ENCODE peak calls at places on chromosomes 1 and 21, in six cellular contexts. F is stimulated activated CD4-positive, alpha-beta T cell treated with anti-CD3 and anti-CD28 coated beads, Interleukin-1b, Interleukin-23, amount 100 ng/mL, for 4 hours; E is activated CD4-positive, CD25-positive, alpha-beta regulatory T cell; X is HS-5; V is Daoy; H is suprapubic skin. M is an unnamed sample.

GRCh38 chr21:18716578-18717138 is 313.1 kb upstream of the TMPRSS15 start:
- DNase-seq in X (no peak), H (no peak), F (no peak), V (peak), E (no peak), M (no peak)

GRCh38 chr1:95793893-95794292 is 559.9 kb downstream of the RWDD3 start:
- DNase-seq in F (no peak), E (no peak), X (no peak), H (no peak), V (no peak), M (no peak)

GRCh38 chr1:201119206-201119814 is 7.1 kb upstream of the CACNA1S start:
- DNase-seq in E (no peak), F (peak), X (no peak), H (no peak), V (peak), M (peak)

GRCh38 chr1:53332833-53333232 is 5.0 kb upstream of the LRP8 start:
- DNase-seq in E (no peak), X (no peak), V (no peak), F (no peak), H (peak), M (no peak)

GRCh38 chr21:16496594-16496993 is 766.8 kb downstream of the USP25 start:
- DNase-seq in E (no peak), F (no peak), X (no peak), V (no peak), H (no peak), M (no peak)

GRCh38 chr1:223759273-223759672 is 46.9 kb downstream of the CAPN2 start:
- DNase-seq in E (no peak), X (no peak), F (no peak), V (no peak), H (no peak), M (no peak)

GRCh38 chr1:240189386-240189989 is 97.8 kb downstream of the FMN2 start:
- DNase-seq in F (no peak), X (peak), V (peak), E (no peak), H (no peak), M (peak)

GRCh38 chr1:206555473-206555935 is 48.2 kb downstream of the RASSF5 start:
- DNase-seq in H (no peak), X (no peak), V (no peak), F (no peak), E (no peak), M (no peak)

GRCh38 chr1:187476671-187477070 is 647.9 kb downstream of the PLA2G4A start:
- DNase-seq in H (no peak), V (no peak), F (no peak), X (no peak), E (no peak), M (no peak)

GRCh38 chr1:52852854-52853253 is 10.3 kb downstream of the ZYG11A start:
- DNase-seq in H (no peak), X (no peak), E (no peak), V (no peak), F (no peak), M (no peak)

GRCh38 chr1:230895452-230895851 is 27.1 kb upstream of the C1orf198 start:
- DNase-seq in E (no peak), F (no peak), X (no peak), H (no peak), V (no peak), M (no peak)

GRCh38 chr21:31914472-31914871 is 41.7 kb downstream of the HUNK start:
- DNase-seq in E (no peak), X (no peak), H (no peak), V (no peak), F (no peak), M (no peak)

GRCh38 chr21:38925923-38926322 is 120.2 kb downstream of the ETS2 start:
- DNase-seq in H (no peak), V (peak), X (peak), F (no peak), E (no peak), M (no peak)

GRCh38 chr1:47333578-47333921 is at the start of gene CMPK1:
- DNase-seq in V (peak), H (peak), X (peak), F (peak), E (peak), M (peak)

GRCh38 chr1:9112961-9113880 is 15.7 kb downstream of the GPR157 start:
- DNase-seq in V (peak), H (no peak), X (no peak), F (no peak), E (no peak), M (no peak)

GRCh38 chr1:232184561-232185530 is 445.1 kb downstream of the SIPA1L2 start:
- DNase-seq in X (no peak), F (no peak), E (no peak), V (no peak), H (no peak), M (no peak)

M was measured in memory B cell.